ENCODE peak calls at places on chromosomes 6 and 20, in four cellular contexts. One of them, this sample, is unnamed.
A peak's percentile ranks its signal among the peaks of the same experiment; 100 is the strongest.

GRCh38 chr6:6586671-6587526 is 1.6 kb upstream of the LY86 start:
- DNase-seq in uterus: no peak
- DNase-seq in kidney tubule cell: no peak
- DNase-seq in GDM1: peak; percentile 35
- DNase-seq in this sample: no peak

GRCh38 chr20:41697861-41698559 is 79.8 kb upstream of the CHD6 start:
- DNase-seq in kidney tubule cell: peak; percentile 34
- DNase-seq in uterus: no peak
- DNase-seq in GDM1: no peak
- DNase-seq in this sample: peak; percentile 34

GRCh38 chr20:20821496-20822260 is 109.2 kb upstream of the RALGAPA2 start:
- DNase-seq in GDM1: no peak
- DNase-seq in kidney tubule cell: no peak
- DNase-seq in uterus: no peak
- DNase-seq in this sample: peak; percentile 78

GRCh38 chr6:15417811-15418210 is 171.9 kb downstream of the JARID2 start:
- DNase-seq in GDM1: no peak
- DNase-seq in kidney tubule cell: peak; percentile 78
- DNase-seq in uterus: no peak
- DNase-seq in this sample: no peak

GRCh38 chr20:63080411-63080810 is 73.6 kb upstream of the BHLHE23 start:
- DNase-seq in GDM1: no peak
- DNase-seq in uterus: no peak
- DNase-seq in kidney tubule cell: no peak
- DNase-seq in this sample: no peak

GRCh38 chr6:112058673-112059072 is 4.8 kb downstream of the CCN6 start:
- DNase-seq in GDM1: no peak
- DNase-seq in uterus: no peak
- DNase-seq in kidney tubule cell: no peak
- DNase-seq in this sample: no peak

GRCh38 chr6:81480139-81480538 is 272.3 kb downstream of the TENT5A start:
- DNase-seq in uterus: no peak
- DNase-seq in GDM1: no peak
- DNase-seq in kidney tubule cell: no peak
- DNase-seq in this sample: no peak

GRCh38 chr6:90406142-90406794 is 109.6 kb upstream of the BACH2 start:
- DNase-seq in GDM1: no peak
- DNase-seq in uterus: no peak
- DNase-seq in kidney tubule cell: peak; percentile 90
- DNase-seq in this sample: no peak

GRCh38 chr20:44615876-44616603 is 33.7 kb downstream of the PKIG start:
- DNase-seq in uterus: no peak
- DNase-seq in kidney tubule cell: no peak
- DNase-seq in GDM1: no peak
- DNase-seq in this sample: no peak

GRCh38 chr6:154757352-154758095 is 24.3 kb downstream of the SCAF8 start:
- DNase-seq in uterus: no peak
- DNase-seq in kidney tubule cell: no peak
- DNase-seq in GDM1: no peak
- DNase-seq in this sample: no peak

GRCh38 chr6:148524509-148524908 is 181.9 kb downstream of the SASH1 start:
- DNase-seq in GDM1: no peak
- DNase-seq in uterus: no peak
- DNase-seq in kidney tubule cell: no peak
- DNase-seq in this sample: no peak

GRCh38 chr20:10558635-10559187 is 115.1 kb downstream of the JAG1 start:
- DNase-seq in GDM1: no peak
- DNase-seq in uterus: no peak
- DNase-seq in kidney tubule cell: peak; percentile 43
- DNase-seq in this sample: no peak

GRCh38 chr6:4606016-4606415 is 170.2 kb upstream of the CDYL start:
- DNase-seq in GDM1: no peak
- DNase-seq in kidney tubule cell: no peak
- DNase-seq in uterus: no peak
- DNase-seq in this sample: no peak

GRCh38 chr6:4402477-4402976 is 267.2 kb upstream of the ECI2 start:
- DNase-seq in uterus: no peak
- DNase-seq in GDM1: no peak
- DNase-seq in kidney tubule cell: peak; percentile 75
- DNase-seq in this sample: no peak

GRCh38 chr6:170227521-170227983 is 63.3 kb downstream of the DLL1 start:
- DNase-seq in GDM1: no peak
- DNase-seq in kidney tubule cell: no peak
- DNase-seq in uterus: no peak
- DNase-seq in this sample: no peak